ENCODE peak calls at places on chromosomes 7 and 10, in four cellular contexts. P is activated CD8-positive, alpha-beta memory T cell treated with anti-CD3 and anti-CD28 coated beads for 48 hours; H is brain microvascular endothelial cell; T is caudate nucleus. F is an unnamed sample.
A peak's percentile ranks its signal among the peaks of the same experiment; 100 is the strongest.

GRCh38 chr7:124718032-124718766 is 47.4 kb downstream of the GPR37 start:
- DNase-seq in P (no peak), H (no peak), T (no peak), F (no peak)

GRCh38 chr10:78416031-78416800 is 382.6 kb downstream of the RPS24 start:
- DNase-seq in P (no peak), H (peak; percentile 3), T (no peak), F (peak; percentile 18)

GRCh38 chr7:1223196-1224092 is 9.2 kb upstream of the UNCX start:
- DNase-seq in P (no peak), H (no peak), T (no peak), F (no peak)

GRCh38 chr7:27576360-27576944 is 86.2 kb downstream of the HIBADH start:
- DNase-seq in P (no peak), H (no peak), T (no peak), F (no peak)

GRCh38 chr7:34236839-34237492 is 331.6 kb downstream of the BMPER start:
- DNase-seq in P (no peak), H (no peak), T (no peak), F (peak; percentile 74)

GRCh38 chr10:6202684-6203330 is at the start of gene PFKFB3:
- DNase-seq in P (peak; percentile 91), H (peak; percentile 88), T (peak; percentile 91), F (peak; percentile 98)

GRCh38 chr7:141366098-141366621 is 185.1 kb upstream of the AGK start:
- DNase-seq in P (no peak), H (peak; percentile 2), T (no peak), F (no peak)

GRCh38 chr7:11191574-11192220 is 218.0 kb downstream of the PHF14 start:
- DNase-seq in P (no peak), H (no peak), T (no peak), F (no peak)

GRCh38 chr10:24952146-24952700 is at the start of gene PRTFDC1:
- DNase-seq in P (no peak), H (no peak), T (peak; percentile 70), F (no peak)

GRCh38 chr10:77333610-77334340 is 303.8 kb downstream of the KCNMA1 start:
- DNase-seq in P (no peak), H (no peak), T (no peak), F (no peak)

GRCh38 chr10:118953598-118953997 is 75.9 kb upstream of the NANOS1 start:
- DNase-seq in P (no peak), H (no peak), T (no peak), F (no peak)

GRCh38 chr10:8050561-8051108 is 3.9 kb upstream of the GATA3 start:
- DNase-seq in P (no peak), H (no peak), T (no peak), F (peak; percentile 77)

GRCh38 chr7:13042605-13043236 is 355.3 kb downstream of the ARL4A start:
- DNase-seq in P (no peak), H (peak; percentile 17), T (no peak), F (peak; percentile 6)

GRCh38 chr10:12068467-12069269 is at the start of gene DHTKD1:
- DNase-seq in P (peak; percentile 99), H (peak; percentile 95), T (peak; percentile 99), F (peak; percentile 100)

GRCh38 chr7:133591704-133592340 is 338.9 kb downstream of the EXOC4 start:
- DNase-seq in P (no peak), H (no peak), T (no peak), F (no peak)

GRCh38 chr7:129609666-129610065 is 1.9 kb upstream of the NRF1 start:
- DNase-seq in P (no peak), H (no peak), T (no peak), F (no peak)

GRCh38 chr7:94366163-94366562 is 28.5 kb upstream of the COL1A2 start:
- DNase-seq in P (no peak), H (no peak), T (no peak), F (no peak)

GRCh38 chr7:77266162-77266807 is 66.7 kb upstream of the FGL2 start:
- DNase-seq in P (no peak), H (no peak), T (no peak), F (peak; percentile 33)